ENCODE peak calls at places on chromosomes 6 and 20, in ten cellular contexts. O is gastrocnemius medialis, V is astrocyte of the cerebellum, I is psoas muscle, Z is cardiac muscle cell, G is HL-60, T is BJ, C is fibroblast of lung, P is IMR-90, W is testis. A is an unnamed sample.

GRCh38 chr6:18101873-18102272 is 20.6 kb downstream of the NHLRC1 start:
- DNase-seq in O (no peak), V (no peak), I (no peak), Z (no peak), G (no peak), T (no peak), C (no peak), P (no peak), W (no peak), A (no peak)

GRCh38 chr6:22149081-22149480 is 147.8 kb downstream of the PRL start:
- DNase-seq in O (no peak), V (no peak), I (no peak), Z (no peak), G (no peak), T (no peak), C (no peak), P (no peak), W (no peak), A (no peak)

GRCh38 chr6:10976571-10976970 is 67.5 kb downstream of the ELOVL2 start:
- DNase-seq in O (no peak), V (no peak), I (no peak), Z (no peak), G (no peak), T (no peak), C (no peak), P (no peak), W (peak), A (no peak)

GRCh38 chr6:153357391-153357790 is 226.3 kb upstream of the RGS17 start:
- DNase-seq in O (no peak), V (no peak), I (no peak), Z (no peak), G (no peak), T (no peak), C (no peak), P (no peak), W (no peak), A (no peak)

GRCh38 chr6:128841518-128841917 is 41.4 kb upstream of the LAMA2 start:
- DNase-seq in O (no peak), V (no peak), I (no peak), Z (no peak), G (no peak), T (no peak), C (no peak), P (no peak), W (no peak), A (no peak)

GRCh38 chr6:55772730-55773129 is 102.7 kb downstream of the BMP5 start:
- DNase-seq in O (no peak), V (no peak), I (no peak), Z (no peak), G (no peak), T (no peak), C (no peak), P (no peak), W (no peak), A (no peak)

GRCh38 chr6:1363298-1363697 is 26.1 kb upstream of the FOXF2 start:
- DNase-seq in O (no peak), V (no peak), I (no peak), Z (no peak), G (peak), T (no peak), C (no peak), P (no peak), W (no peak), A (no peak)

GRCh38 chr6:44730771-44731391 is 343.4 kb downstream of the CDC5L start:
- DNase-seq in O (no peak), V (peak), I (no peak), Z (no peak), G (no peak), T (peak), C (peak), P (peak), W (no peak), A (no peak)

GRCh38 chr6:110414669-110415296 is 592 bp downstream of the DDO start:
- DNase-seq in O (no peak), V (no peak), I (no peak), Z (no peak), G (no peak), T (no peak), C (peak), P (no peak), W (no peak), A (no peak)
- H3K4me3 ChIP-seq in O (peak), V (no peak), I (peak), Z (no peak), G (no peak), T (no peak), C (peak), P (no peak), W (no peak), A (peak)

DNA sequence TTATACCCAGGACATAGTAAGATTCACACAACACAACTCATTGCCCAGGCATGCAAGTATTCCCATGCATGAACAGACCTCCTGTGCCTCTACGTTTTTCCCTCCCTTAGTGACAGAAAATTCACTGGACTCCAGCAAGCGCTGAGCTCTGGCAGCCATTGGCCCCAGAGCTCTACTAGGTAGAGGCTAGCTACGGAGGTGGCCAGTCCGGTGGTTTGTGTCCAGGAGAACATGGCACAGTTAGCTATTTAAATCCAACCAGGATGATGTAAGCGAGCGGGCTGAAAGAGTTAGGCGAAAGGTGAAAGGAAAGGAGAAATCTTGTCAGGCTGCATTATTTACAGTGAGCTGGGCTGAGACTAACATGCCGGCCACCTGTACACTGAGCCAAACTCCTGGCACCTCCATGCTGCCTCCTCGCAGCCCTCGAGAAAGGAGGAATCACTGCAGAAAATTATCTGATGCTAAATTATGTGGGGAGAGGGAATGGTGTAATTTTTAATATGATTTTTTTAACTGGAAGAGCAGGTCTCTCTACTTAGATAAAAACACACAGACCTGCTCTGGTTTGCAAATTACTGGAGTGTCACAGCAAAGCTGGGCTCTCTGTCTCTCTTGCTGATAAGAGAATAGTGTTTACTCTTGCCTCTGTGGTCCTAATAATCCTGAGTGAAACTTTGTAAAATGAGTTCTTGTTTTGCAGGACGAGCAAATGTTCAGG is 50.1 kb upstream of the ARMC2 start:
- DNase-seq in O (no peak), V (no peak), I (no peak), Z (peak), G (no peak), T (no peak), C (no peak), P (peak), W (no peak), A (no peak)
- H3K4me3 ChIP-seq in O (no peak), V (no peak), I (no peak), Z (no peak), G (no peak), T (no peak), C (no peak), P (no peak), W (no peak), A (peak)

GRCh38 chr6:29977425-29977727 is 35.0 kb downstream of the HLA-A start:
- DNase-seq in O (no peak), V (no peak), I (no peak), Z (no peak), G (no peak), T (no peak), C (no peak), P (no peak), W (no peak), A (no peak)

GRCh38 chr6:29976253-29976587 is 33.9 kb downstream of the HLA-A start:
- DNase-seq in O (no peak), V (no peak), I (no peak), Z (no peak), G (no peak), T (no peak), C (no peak), P (no peak), W (no peak), A (no peak)

GRCh38 chr6:29975561-29975907 is 33.2 kb downstream of the HLA-A start:
- DNase-seq in O (no peak), V (no peak), I (no peak), Z (no peak), G (no peak), T (no peak), C (no peak), P (no peak), W (no peak), A (no peak)

GRCh38 chr6:29976588-29977424 is 34.5 kb downstream of the HLA-A start:
- DNase-seq in O (peak), V (no peak), I (peak), Z (peak), G (no peak), T (no peak), C (peak), P (peak), W (peak), A (peak)

GRCh38 chr6:29974901-29975560 is 32.7 kb downstream of the HLA-A start:
- DNase-seq in O (no peak), V (no peak), I (no peak), Z (no peak), G (no peak), T (no peak), C (no peak), P (no peak), W (no peak), A (no peak)
- H3K4me3 ChIP-seq in O (peak), V (no peak), I (peak), Z (no peak), G (no peak), T (peak), C (no peak), P (no peak), W (peak), A (no peak)

DNA sequence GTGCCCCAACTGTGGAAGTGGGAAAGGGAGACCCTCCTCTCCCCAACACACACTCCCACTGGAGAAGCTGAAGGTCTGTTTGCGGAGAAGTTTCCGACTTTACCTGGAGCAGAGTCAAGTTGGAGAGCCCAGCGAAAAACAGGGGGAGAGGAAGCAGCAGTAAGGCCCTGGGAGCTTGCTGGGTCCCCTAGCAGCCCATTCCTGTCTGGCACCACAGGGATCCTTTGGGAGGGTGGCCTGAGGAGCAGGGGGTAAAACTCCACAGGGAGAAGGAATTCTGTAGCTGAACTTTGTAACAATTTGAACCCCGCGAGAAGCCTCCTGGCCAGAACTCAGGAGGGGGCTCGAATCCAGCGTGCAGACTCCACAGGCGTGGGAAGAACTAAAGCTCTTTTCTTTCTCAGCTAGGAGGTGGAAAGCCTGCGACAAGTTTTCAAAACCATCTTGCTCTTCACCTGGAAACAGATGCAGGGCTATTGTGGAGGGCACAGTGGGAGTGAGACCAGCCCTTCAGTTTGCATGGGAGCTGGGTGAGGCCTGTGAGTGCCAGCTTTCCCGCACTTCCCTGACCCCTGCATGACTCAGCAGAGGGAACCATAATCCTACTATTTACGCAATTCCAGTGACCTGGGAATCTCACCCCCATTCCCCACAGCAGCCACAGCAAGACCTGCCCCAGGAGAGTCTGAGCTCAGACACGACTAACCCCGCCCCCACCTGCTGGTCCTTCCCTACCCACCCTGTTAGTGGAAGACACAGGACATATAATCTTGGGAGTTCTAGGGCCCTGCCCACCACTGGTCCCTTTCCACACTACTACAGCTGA is 25.8 kb downstream of the SERPINB9 start:
- DNase-seq in O (no peak), V (no peak), I (no peak), Z (peak), G (no peak), T (no peak), C (peak), P (peak), W (no peak), A (no peak)
- H3K4me3 ChIP-seq in O (no peak), V (no peak), I (peak), Z (no peak), G (no peak), T (no peak), C (no peak), P (no peak), W (no peak), A (no peak)

GRCh38 chr6:77652739-77653138 is at the start of gene MEI4:
- DNase-seq in O (no peak), V (no peak), I (no peak), Z (no peak), G (no peak), T (no peak), C (no peak), P (no peak), W (no peak), A (no peak)

GRCh38 chr6:77653817-77654216 is 978 bp downstream of the MEI4 start:
- DNase-seq in O (no peak), V (no peak), I (no peak), Z (no peak), G (no peak), T (no peak), C (no peak), P (no peak), W (no peak), A (no peak)

GRCh38 chr6:77650098-77650663 is 2.7 kb upstream of the MEI4 start:
- DNase-seq in O (no peak), V (no peak), I (peak), Z (peak), G (no peak), T (no peak), C (no peak), P (no peak), W (peak), A (peak)
- H3K4me3 ChIP-seq in O (no peak), V (no peak), I (no peak), Z (peak), G (no peak), T (no peak), C (no peak), P (no peak), W (peak), A (peak)

GRCh38 chr20:59024111-59024530 is 4.9 kb downstream of the TUBB1 start:
- DNase-seq in O (no peak), V (no peak), I (no peak), Z (no peak), G (no peak), T (no peak), C (no peak), P (no peak), W (peak), A (no peak)
- H3K4me3 ChIP-seq in O (no peak), V (no peak), I (no peak), Z (no peak), G (no peak), T (no peak), C (no peak), P (no peak), W (no peak), A (no peak)

GRCh38 chr6:104969785-104970581 is 13.1 kb downstream of the LIN28B start:
- DNase-seq in O (no peak), V (no peak), I (no peak), Z (no peak), G (no peak), T (no peak), C (no peak), P (no peak), W (no peak), A (no peak)
- H3K4me3 ChIP-seq in O (no peak), V (no peak), I (no peak), Z (no peak), G (no peak), T (no peak), C (no peak), P (no peak), W (no peak), A (no peak)

DNA sequence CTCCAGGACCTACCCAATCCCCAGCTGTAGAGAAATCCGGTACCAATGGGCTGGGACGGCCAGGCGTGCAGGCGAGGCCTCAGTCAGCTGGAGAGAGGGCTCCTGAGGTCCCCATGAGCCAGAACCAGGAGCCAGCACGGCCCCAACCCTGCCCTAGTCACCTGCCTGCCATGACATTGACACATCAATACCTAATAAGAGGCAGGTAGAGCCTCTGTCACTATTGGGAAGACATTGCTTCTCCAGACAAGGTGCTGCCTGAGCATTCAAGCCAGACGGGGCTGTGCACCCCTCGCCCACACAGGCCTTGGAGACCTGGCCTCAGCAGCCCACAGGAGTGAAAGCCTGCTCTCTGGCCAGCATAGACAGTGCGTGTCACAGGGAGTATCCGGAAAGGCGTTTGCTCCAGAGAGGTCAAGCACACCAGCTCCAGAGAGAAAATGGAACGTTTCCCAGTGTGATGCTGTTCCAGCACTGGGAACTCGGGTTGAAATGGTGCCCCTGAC is 3.5 kb downstream of the DLL1 start:
- DNase-seq in O (no peak), V (no peak), I (peak), Z (no peak), G (no peak), T (no peak), C (no peak), P (no peak), W (peak), A (no peak)
- H3K4me3 ChIP-seq in O (no peak), V (no peak), I (peak), Z (no peak), G (no peak), T (no peak), C (no peak), P (no peak), W (no peak), A (no peak)